ENCODE peak calls at places on chromosomes 16 and 17, in ten cellular contexts. One of them, this sample, is unnamed.

GRCh38 chr17:49545007-49545660 is 30.5 kb upstream of the NXPH3 start:
- DNase-seq in AG04450: no peak
- DNase-seq in ovary: no peak
- DNase-seq in WERI-Rb-1: no peak
- DNase-seq in retinal pigment epithelial cell: no peak
- DNase-seq in A549: no peak
- DNase-seq in heart left ventricle: no peak
- DNase-seq in hepatocyte: no peak
- DNase-seq in sigmoid colon: no peak
- DNase-seq in BJ: no peak
- DNase-seq in this sample: no peak

GRCh38 chr17:76262732-76263344 is 2.3 kb upstream of the UBALD2 start:
- DNase-seq in AG04450: no peak
- DNase-seq in ovary: no peak
- DNase-seq in WERI-Rb-1: no peak
- DNase-seq in retinal pigment epithelial cell: no peak
- DNase-seq in A549: no peak
- DNase-seq in heart left ventricle: no peak
- DNase-seq in hepatocyte: peak
- DNase-seq in sigmoid colon: no peak
- DNase-seq in BJ: no peak
- DNase-seq in this sample: no peak

GRCh38 chr16:68707341-68708152 is 29.5 kb upstream of the CDH1 start:
- DNase-seq in AG04450: no peak
- DNase-seq in ovary: no peak
- DNase-seq in WERI-Rb-1: no peak
- DNase-seq in retinal pigment epithelial cell: peak
- DNase-seq in A549: peak
- DNase-seq in heart left ventricle: peak
- DNase-seq in hepatocyte: peak
- DNase-seq in sigmoid colon: no peak
- DNase-seq in BJ: no peak
- DNase-seq in this sample: no peak

GRCh38 chr16:84532299-84532724 is 27.9 kb upstream of the MEAK7 start:
- DNase-seq in AG04450: peak
- DNase-seq in ovary: peak
- DNase-seq in WERI-Rb-1: no peak
- DNase-seq in retinal pigment epithelial cell: peak
- DNase-seq in A549: peak
- DNase-seq in heart left ventricle: peak
- DNase-seq in hepatocyte: peak
- DNase-seq in sigmoid colon: peak
- DNase-seq in BJ: peak
- DNase-seq in this sample: no peak

GRCh38 chr16:22296225-22297113 is 740 bp upstream of the POLR3E start:
- DNase-seq in AG04450: no peak
- DNase-seq in ovary: no peak
- DNase-seq in WERI-Rb-1: no peak
- DNase-seq in retinal pigment epithelial cell: no peak
- DNase-seq in A549: no peak
- DNase-seq in heart left ventricle: no peak
- DNase-seq in hepatocyte: no peak
- DNase-seq in sigmoid colon: peak
- DNase-seq in BJ: no peak
- DNase-seq in this sample: no peak

GRCh38 chr17:73733527-73733926 is 89.3 kb upstream of the SDK2 start:
- DNase-seq in AG04450: no peak
- DNase-seq in ovary: no peak
- DNase-seq in WERI-Rb-1: no peak
- DNase-seq in retinal pigment epithelial cell: no peak
- DNase-seq in A549: no peak
- DNase-seq in heart left ventricle: no peak
- DNase-seq in hepatocyte: no peak
- DNase-seq in sigmoid colon: no peak
- DNase-seq in BJ: no peak
- DNase-seq in this sample: no peak

GRCh38 chr17:1645207-1646171 is at the start of gene SCARF1:
- DNase-seq in AG04450: no peak
- DNase-seq in ovary: no peak
- DNase-seq in WERI-Rb-1: peak
- DNase-seq in retinal pigment epithelial cell: no peak
- DNase-seq in A549: no peak
- DNase-seq in heart left ventricle: peak
- DNase-seq in hepatocyte: no peak
- DNase-seq in sigmoid colon: peak
- DNase-seq in BJ: no peak
- DNase-seq in this sample: no peak

GRCh38 chr16:71882505-71883192 is 1.3 kb downstream of the ZNF821 start:
- DNase-seq in AG04450: no peak
- DNase-seq in ovary: peak
- DNase-seq in WERI-Rb-1: peak
- DNase-seq in retinal pigment epithelial cell: peak
- DNase-seq in A549: peak
- DNase-seq in heart left ventricle: peak
- DNase-seq in hepatocyte: peak
- DNase-seq in sigmoid colon: peak
- DNase-seq in BJ: no peak
- DNase-seq in this sample: peak

GRCh38 chr16:66899310-66899944 is 19.1 kb downstream of the PDP2 start:
- DNase-seq in AG04450: no peak
- DNase-seq in ovary: peak
- DNase-seq in WERI-Rb-1: no peak
- DNase-seq in retinal pigment epithelial cell: no peak
- DNase-seq in A549: no peak
- DNase-seq in heart left ventricle: no peak
- DNase-seq in hepatocyte: no peak
- DNase-seq in sigmoid colon: no peak
- DNase-seq in BJ: no peak
- DNase-seq in this sample: no peak

GRCh38 chr17:3960764-3961163 is 3.5 kb downstream of the ATP2A3 start:
- DNase-seq in AG04450: no peak
- DNase-seq in ovary: no peak
- DNase-seq in WERI-Rb-1: no peak
- DNase-seq in retinal pigment epithelial cell: no peak
- DNase-seq in A549: no peak
- DNase-seq in heart left ventricle: no peak
- DNase-seq in hepatocyte: no peak
- DNase-seq in sigmoid colon: no peak
- DNase-seq in BJ: no peak
- DNase-seq in this sample: no peak
- H3K4me3 ChIP-seq in AG04450: no peak
- H3K4me3 ChIP-seq in ovary: no peak
- H3K4me3 ChIP-seq in WERI-Rb-1: no peak
- H3K4me3 ChIP-seq in retinal pigment epithelial cell: no peak
- H3K4me3 ChIP-seq in A549: no peak
- H3K4me3 ChIP-seq in heart left ventricle: no peak
- H3K4me3 ChIP-seq in hepatocyte: no peak
- H3K4me3 ChIP-seq in sigmoid colon: no peak
- H3K4me3 ChIP-seq in BJ: no peak
- H3K4me3 ChIP-seq in this sample: no peak

GRCh38 chr17:68101992-68102758 is 66.6 kb downstream of the KPNA2 start:
- DNase-seq in AG04450: no peak
- DNase-seq in ovary: peak
- DNase-seq in WERI-Rb-1: peak
- DNase-seq in retinal pigment epithelial cell: no peak
- DNase-seq in A549: peak
- DNase-seq in heart left ventricle: no peak
- DNase-seq in hepatocyte: peak
- DNase-seq in sigmoid colon: no peak
- DNase-seq in BJ: no peak
- DNase-seq in this sample: no peak

GRCh38 chr17:68106085-68106484 is 70.5 kb downstream of the KPNA2 start:
- DNase-seq in AG04450: no peak
- DNase-seq in ovary: no peak
- DNase-seq in WERI-Rb-1: no peak
- DNase-seq in retinal pigment epithelial cell: no peak
- DNase-seq in A549: no peak
- DNase-seq in heart left ventricle: no peak
- DNase-seq in hepatocyte: no peak
- DNase-seq in sigmoid colon: no peak
- DNase-seq in BJ: no peak
- DNase-seq in this sample: no peak

GRCh38 chr17:68100000-68100641 is 64.6 kb downstream of the KPNA2 start:
- DNase-seq in AG04450: no peak
- DNase-seq in ovary: no peak
- DNase-seq in WERI-Rb-1: no peak
- DNase-seq in retinal pigment epithelial cell: no peak
- DNase-seq in A549: no peak
- DNase-seq in heart left ventricle: no peak
- DNase-seq in hepatocyte: no peak
- DNase-seq in sigmoid colon: no peak
- DNase-seq in BJ: no peak
- DNase-seq in this sample: no peak

GRCh38 chr17:68101075-68101991 is 65.8 kb downstream of the KPNA2 start:
- DNase-seq in AG04450: peak
- DNase-seq in ovary: peak
- DNase-seq in WERI-Rb-1: peak
- DNase-seq in retinal pigment epithelial cell: peak
- DNase-seq in A549: peak
- DNase-seq in heart left ventricle: peak
- DNase-seq in hepatocyte: peak
- DNase-seq in sigmoid colon: peak
- DNase-seq in BJ: peak
- DNase-seq in this sample: peak

GRCh38 chr17:68103148-68103547 is 67.6 kb downstream of the KPNA2 start:
- DNase-seq in AG04450: no peak
- DNase-seq in ovary: no peak
- DNase-seq in WERI-Rb-1: no peak
- DNase-seq in retinal pigment epithelial cell: no peak
- DNase-seq in A549: no peak
- DNase-seq in heart left ventricle: no peak
- DNase-seq in hepatocyte: no peak
- DNase-seq in sigmoid colon: no peak
- DNase-seq in BJ: no peak
- DNase-seq in this sample: no peak
- H3K4me3 ChIP-seq in AG04450: peak
- H3K4me3 ChIP-seq in ovary: no peak
- H3K4me3 ChIP-seq in WERI-Rb-1: no peak
- H3K4me3 ChIP-seq in retinal pigment epithelial cell: no peak
- H3K4me3 ChIP-seq in A549: peak
- H3K4me3 ChIP-seq in heart left ventricle: peak
- H3K4me3 ChIP-seq in hepatocyte: peak
- H3K4me3 ChIP-seq in sigmoid colon: peak
- H3K4me3 ChIP-seq in BJ: no peak
- H3K4me3 ChIP-seq in this sample: peak

GRCh38 chr16:1870365-1871082 is 1.4 kb downstream of the MEIOB start:
- DNase-seq in AG04450: peak
- DNase-seq in ovary: no peak
- DNase-seq in WERI-Rb-1: no peak
- DNase-seq in retinal pigment epithelial cell: no peak
- DNase-seq in A549: peak
- DNase-seq in heart left ventricle: no peak
- DNase-seq in hepatocyte: peak
- DNase-seq in sigmoid colon: no peak
- DNase-seq in BJ: no peak
- DNase-seq in this sample: no peak

GRCh38 chr16:1874854-1875253 is 2.9 kb upstream of the MEIOB start:
- DNase-seq in AG04450: no peak
- DNase-seq in ovary: no peak
- DNase-seq in WERI-Rb-1: no peak
- DNase-seq in retinal pigment epithelial cell: no peak
- DNase-seq in A549: no peak
- DNase-seq in heart left ventricle: no peak
- DNase-seq in hepatocyte: no peak
- DNase-seq in sigmoid colon: no peak
- DNase-seq in BJ: no peak
- DNase-seq in this sample: no peak

GRCh38 chr16:1877089-1877488 is 5.1 kb upstream of the MEIOB start:
- DNase-seq in AG04450: no peak
- DNase-seq in ovary: no peak
- DNase-seq in WERI-Rb-1: no peak
- DNase-seq in retinal pigment epithelial cell: no peak
- DNase-seq in A549: no peak
- DNase-seq in heart left ventricle: no peak
- DNase-seq in hepatocyte: no peak
- DNase-seq in sigmoid colon: peak
- DNase-seq in BJ: no peak
- DNase-seq in this sample: no peak

GRCh38 chr16:1876468-1876867 is 4.5 kb upstream of the MEIOB start:
- DNase-seq in AG04450: no peak
- DNase-seq in ovary: no peak
- DNase-seq in WERI-Rb-1: no peak
- DNase-seq in retinal pigment epithelial cell: no peak
- DNase-seq in A549: no peak
- DNase-seq in heart left ventricle: no peak
- DNase-seq in hepatocyte: no peak
- DNase-seq in sigmoid colon: peak
- DNase-seq in BJ: no peak
- DNase-seq in this sample: no peak

DNA sequence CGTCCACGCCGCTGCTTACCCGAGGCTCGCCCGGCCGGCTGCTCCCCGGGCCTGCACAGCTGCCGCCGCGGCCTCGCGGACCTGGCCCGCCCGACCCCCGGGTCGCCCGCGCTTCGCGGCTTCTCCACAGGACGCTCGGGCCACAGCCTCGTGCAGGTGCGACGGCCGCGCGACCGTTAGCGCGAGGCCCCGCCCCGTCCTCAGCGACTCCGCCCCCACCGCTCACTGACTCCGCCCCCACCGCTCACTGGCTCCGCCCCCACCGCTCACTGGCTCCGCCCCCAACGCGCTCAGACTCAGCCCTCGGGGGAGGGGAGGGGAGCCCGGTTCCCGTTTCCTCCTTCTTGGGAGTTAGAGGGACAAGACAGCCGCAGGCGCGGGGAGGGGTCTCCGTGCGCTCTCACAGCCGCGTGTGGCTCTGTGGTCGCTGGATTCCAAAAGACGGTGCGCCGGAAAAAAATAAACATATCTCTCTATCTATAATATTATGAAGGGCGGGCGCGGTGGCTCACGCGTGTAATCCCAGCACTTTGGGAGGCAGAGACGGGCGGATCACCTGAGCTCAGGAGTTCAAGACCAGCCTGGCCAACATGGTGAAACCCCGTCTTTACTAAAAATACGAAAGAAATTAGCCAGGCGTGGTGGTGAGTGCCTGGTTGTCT is at the start of gene MEIOB:
- DNase-seq in AG04450: no peak
- DNase-seq in ovary: no peak
- DNase-seq in WERI-Rb-1: no peak
- DNase-seq in retinal pigment epithelial cell: no peak
- DNase-seq in A549: peak
- DNase-seq in heart left ventricle: no peak
- DNase-seq in hepatocyte: peak
- DNase-seq in sigmoid colon: no peak
- DNase-seq in BJ: no peak
- DNase-seq in this sample: no peak
- H3K4me3 ChIP-seq in AG04450: peak
- H3K4me3 ChIP-seq in ovary: no peak
- H3K4me3 ChIP-seq in WERI-Rb-1: no peak
- H3K4me3 ChIP-seq in retinal pigment epithelial cell: peak
- H3K4me3 ChIP-seq in A549: peak
- H3K4me3 ChIP-seq in heart left ventricle: no peak
- H3K4me3 ChIP-seq in hepatocyte: no peak
- H3K4me3 ChIP-seq in sigmoid colon: no peak
- H3K4me3 ChIP-seq in BJ: peak
- H3K4me3 ChIP-seq in this sample: peak

DNA sequence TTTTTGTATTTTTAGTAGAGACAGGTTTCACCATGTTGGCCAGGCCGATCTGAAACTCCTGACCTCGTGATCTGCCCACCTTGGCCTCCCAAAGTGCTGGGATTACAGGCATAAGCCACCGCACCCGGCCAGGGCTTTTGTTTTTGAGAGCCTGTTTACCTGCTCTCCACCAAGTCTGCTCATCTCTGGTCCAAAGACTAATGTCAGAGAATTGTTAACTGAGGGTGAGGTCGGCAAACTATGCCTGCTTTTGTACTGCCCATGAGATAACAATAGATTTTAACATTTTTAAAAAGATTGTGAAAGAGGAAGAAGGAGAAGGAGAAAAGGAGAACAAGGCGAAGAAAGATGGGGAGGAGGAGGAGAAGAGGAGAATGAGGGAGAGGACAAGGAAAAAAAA is 26.0 kb downstream of the TMEM238L start:
- DNase-seq in AG04450: no peak
- DNase-seq in ovary: no peak
- DNase-seq in WERI-Rb-1: no peak
- DNase-seq in retinal pigment epithelial cell: no peak
- DNase-seq in A549: no peak
- DNase-seq in heart left ventricle: no peak
- DNase-seq in hepatocyte: no peak
- DNase-seq in sigmoid colon: no peak
- DNase-seq in BJ: no peak
- DNase-seq in this sample: no peak
- H3K4me3 ChIP-seq in AG04450: no peak
- H3K4me3 ChIP-seq in ovary: no peak
- H3K4me3 ChIP-seq in WERI-Rb-1: no peak
- H3K4me3 ChIP-seq in retinal pigment epithelial cell: no peak
- H3K4me3 ChIP-seq in A549: no peak
- H3K4me3 ChIP-seq in heart left ventricle: no peak
- H3K4me3 ChIP-seq in hepatocyte: no peak
- H3K4me3 ChIP-seq in sigmoid colon: no peak
- H3K4me3 ChIP-seq in BJ: no peak
- H3K4me3 ChIP-seq in this sample: no peak

This sample was measured in esophagus muscularis mucosa.